ENCODE peak calls at places on chromosome 12, in ten cellular contexts. One of them, this sample, is unnamed.

GRCh38 chr12:55972045-55972843 is 1.6 kb upstream of the RAB5B start:
- DNase-seq in adrenal gland: peak
- DNase-seq in sigmoid colon: peak
- DNase-seq in prostate gland: no peak
- DNase-seq in fibroblast of lung: peak
- DNase-seq in cardiac muscle cell: peak
- DNase-seq in NB4: no peak
- DNase-seq in heart right ventricle: no peak
- DNase-seq in uterus: no peak
- DNase-seq in lower lobe of right lung: no peak
- DNase-seq in this sample: peak

GRCh38 chr12:119940881-119941280 is 48.2 kb upstream of the BICDL1 start:
- DNase-seq in adrenal gland: no peak
- DNase-seq in sigmoid colon: no peak
- DNase-seq in prostate gland: no peak
- DNase-seq in fibroblast of lung: peak
- DNase-seq in cardiac muscle cell: peak
- DNase-seq in NB4: no peak
- DNase-seq in heart right ventricle: no peak
- DNase-seq in uterus: no peak
- DNase-seq in lower lobe of right lung: no peak
- DNase-seq in this sample: peak

GRCh38 chr12:82121545-82121944 is 236.6 kb downstream of the CCDC59 start:
- DNase-seq in adrenal gland: no peak
- DNase-seq in sigmoid colon: no peak
- DNase-seq in prostate gland: no peak
- DNase-seq in fibroblast of lung: no peak
- DNase-seq in cardiac muscle cell: no peak
- DNase-seq in NB4: no peak
- DNase-seq in heart right ventricle: no peak
- DNase-seq in uterus: no peak
- DNase-seq in lower lobe of right lung: no peak
- DNase-seq in this sample: no peak

GRCh38 chr12:18998343-18999270 is 130.9 kb upstream of the PLEKHA5 start:
- DNase-seq in adrenal gland: no peak
- DNase-seq in sigmoid colon: no peak
- DNase-seq in prostate gland: no peak
- DNase-seq in fibroblast of lung: peak
- DNase-seq in cardiac muscle cell: peak
- DNase-seq in NB4: no peak
- DNase-seq in heart right ventricle: no peak
- DNase-seq in uterus: no peak
- DNase-seq in lower lobe of right lung: no peak
- DNase-seq in this sample: peak

GRCh38 chr12:18752280-18752920 is 14.5 kb downstream of the CAPZA3 start:
- DNase-seq in adrenal gland: peak
- DNase-seq in sigmoid colon: no peak
- DNase-seq in prostate gland: no peak
- DNase-seq in fibroblast of lung: peak
- DNase-seq in cardiac muscle cell: peak
- DNase-seq in NB4: no peak
- DNase-seq in heart right ventricle: peak
- DNase-seq in uterus: peak
- DNase-seq in lower lobe of right lung: no peak
- DNase-seq in this sample: peak

GRCh38 chr12:93039062-93039461 is 110.0 kb upstream of the EEA1 start:
- DNase-seq in adrenal gland: no peak
- DNase-seq in sigmoid colon: no peak
- DNase-seq in prostate gland: no peak
- DNase-seq in fibroblast of lung: no peak
- DNase-seq in cardiac muscle cell: peak
- DNase-seq in NB4: peak
- DNase-seq in heart right ventricle: no peak
- DNase-seq in uterus: no peak
- DNase-seq in lower lobe of right lung: no peak
- DNase-seq in this sample: peak

GRCh38 chr12:64682572-64683277 is 72.4 kb downstream of the RASSF3 start:
- DNase-seq in adrenal gland: peak
- DNase-seq in sigmoid colon: peak
- DNase-seq in prostate gland: no peak
- DNase-seq in fibroblast of lung: peak
- DNase-seq in cardiac muscle cell: peak
- DNase-seq in NB4: peak
- DNase-seq in heart right ventricle: no peak
- DNase-seq in uterus: peak
- DNase-seq in lower lobe of right lung: no peak
- DNase-seq in this sample: peak

GRCh38 chr12:92144045-92144630 is 1.5 kb downstream of the BTG1 start:
- DNase-seq in adrenal gland: peak
- DNase-seq in sigmoid colon: peak
- DNase-seq in prostate gland: peak
- DNase-seq in fibroblast of lung: peak
- DNase-seq in cardiac muscle cell: peak
- DNase-seq in NB4: peak
- DNase-seq in heart right ventricle: peak
- DNase-seq in uterus: peak
- DNase-seq in lower lobe of right lung: peak
- DNase-seq in this sample: peak

GRCh38 chr12:6963741-6964446 is 6.6 kb downstream of the PHB2 start:
- DNase-seq in adrenal gland: no peak
- DNase-seq in sigmoid colon: peak
- DNase-seq in prostate gland: no peak
- DNase-seq in fibroblast of lung: no peak
- DNase-seq in cardiac muscle cell: no peak
- DNase-seq in NB4: no peak
- DNase-seq in heart right ventricle: no peak
- DNase-seq in uterus: no peak
- DNase-seq in lower lobe of right lung: no peak
- DNase-seq in this sample: no peak

GRCh38 chr12:12121022-12121421 is 50.3 kb downstream of the BCL2L14 start:
- DNase-seq in adrenal gland: no peak
- DNase-seq in sigmoid colon: no peak
- DNase-seq in prostate gland: no peak
- DNase-seq in fibroblast of lung: no peak
- DNase-seq in cardiac muscle cell: no peak
- DNase-seq in NB4: no peak
- DNase-seq in heart right ventricle: no peak
- DNase-seq in uterus: no peak
- DNase-seq in lower lobe of right lung: no peak
- DNase-seq in this sample: no peak

GRCh38 chr12:101946233-101946611 is 68.8 kb downstream of the DRAM1 start:
- DNase-seq in adrenal gland: no peak
- DNase-seq in sigmoid colon: no peak
- DNase-seq in prostate gland: no peak
- DNase-seq in fibroblast of lung: no peak
- DNase-seq in cardiac muscle cell: no peak
- DNase-seq in NB4: no peak
- DNase-seq in heart right ventricle: no peak
- DNase-seq in uterus: no peak
- DNase-seq in lower lobe of right lung: no peak
- DNase-seq in this sample: no peak

GRCh38 chr12:12327802-12328201 is 22.2 kb downstream of the MANSC1 start:
- DNase-seq in adrenal gland: peak
- DNase-seq in sigmoid colon: no peak
- DNase-seq in prostate gland: peak
- DNase-seq in fibroblast of lung: peak
- DNase-seq in cardiac muscle cell: peak
- DNase-seq in NB4: peak
- DNase-seq in heart right ventricle: no peak
- DNase-seq in uterus: no peak
- DNase-seq in lower lobe of right lung: no peak
- DNase-seq in this sample: peak

GRCh38 chr12:104733717-104734175 is 224.3 kb downstream of the SLC41A2 start:
- DNase-seq in adrenal gland: peak
- DNase-seq in sigmoid colon: no peak
- DNase-seq in prostate gland: peak
- DNase-seq in fibroblast of lung: no peak
- DNase-seq in cardiac muscle cell: peak
- DNase-seq in NB4: peak
- DNase-seq in heart right ventricle: no peak
- DNase-seq in uterus: no peak
- DNase-seq in lower lobe of right lung: peak
- DNase-seq in this sample: no peak
- TF ChIP-seq CTCF in adrenal gland: no peak
- TF ChIP-seq CTCF in sigmoid colon: no peak
- TF ChIP-seq CTCF in prostate gland: no peak
- TF ChIP-seq CTCF in fibroblast of lung: no peak
- TF ChIP-seq CTCF in cardiac muscle cell: peak
- TF ChIP-seq CTCF in NB4: peak
- TF ChIP-seq CTCF in heart right ventricle: peak
- TF ChIP-seq CTCF in uterus: no peak
- TF ChIP-seq CTCF in lower lobe of right lung: peak
- TF ChIP-seq CTCF in this sample: peak

GRCh38 chr12:24945822-24946221 is 3.1 kb downstream of the BCAT1 start:
- DNase-seq in adrenal gland: no peak
- DNase-seq in sigmoid colon: no peak
- DNase-seq in prostate gland: no peak
- DNase-seq in fibroblast of lung: no peak
- DNase-seq in cardiac muscle cell: no peak
- DNase-seq in NB4: peak
- DNase-seq in heart right ventricle: no peak
- DNase-seq in uterus: no peak
- DNase-seq in lower lobe of right lung: no peak
- DNase-seq in this sample: no peak

GRCh38 chr12:24948452-24948815 is 467 bp downstream of the BCAT1 start:
- DNase-seq in adrenal gland: no peak
- DNase-seq in sigmoid colon: no peak
- DNase-seq in prostate gland: no peak
- DNase-seq in fibroblast of lung: peak
- DNase-seq in cardiac muscle cell: peak
- DNase-seq in NB4: peak
- DNase-seq in heart right ventricle: no peak
- DNase-seq in uterus: no peak
- DNase-seq in lower lobe of right lung: no peak
- DNase-seq in this sample: peak

GRCh38 chr12:24948816-24949722 is at the start of gene BCAT1:
- DNase-seq in adrenal gland: peak
- DNase-seq in sigmoid colon: peak
- DNase-seq in prostate gland: peak
- DNase-seq in fibroblast of lung: peak
- DNase-seq in cardiac muscle cell: peak
- DNase-seq in NB4: peak
- DNase-seq in heart right ventricle: peak
- DNase-seq in uterus: peak
- DNase-seq in lower lobe of right lung: peak
- DNase-seq in this sample: peak

GRCh38 chr12:24950231-24950834 is 1.4 kb upstream of the BCAT1 start:
- DNase-seq in adrenal gland: peak
- DNase-seq in sigmoid colon: no peak
- DNase-seq in prostate gland: no peak
- DNase-seq in fibroblast of lung: no peak
- DNase-seq in cardiac muscle cell: no peak
- DNase-seq in NB4: no peak
- DNase-seq in heart right ventricle: no peak
- DNase-seq in uterus: no peak
- DNase-seq in lower lobe of right lung: no peak
- DNase-seq in this sample: no peak

DNA sequence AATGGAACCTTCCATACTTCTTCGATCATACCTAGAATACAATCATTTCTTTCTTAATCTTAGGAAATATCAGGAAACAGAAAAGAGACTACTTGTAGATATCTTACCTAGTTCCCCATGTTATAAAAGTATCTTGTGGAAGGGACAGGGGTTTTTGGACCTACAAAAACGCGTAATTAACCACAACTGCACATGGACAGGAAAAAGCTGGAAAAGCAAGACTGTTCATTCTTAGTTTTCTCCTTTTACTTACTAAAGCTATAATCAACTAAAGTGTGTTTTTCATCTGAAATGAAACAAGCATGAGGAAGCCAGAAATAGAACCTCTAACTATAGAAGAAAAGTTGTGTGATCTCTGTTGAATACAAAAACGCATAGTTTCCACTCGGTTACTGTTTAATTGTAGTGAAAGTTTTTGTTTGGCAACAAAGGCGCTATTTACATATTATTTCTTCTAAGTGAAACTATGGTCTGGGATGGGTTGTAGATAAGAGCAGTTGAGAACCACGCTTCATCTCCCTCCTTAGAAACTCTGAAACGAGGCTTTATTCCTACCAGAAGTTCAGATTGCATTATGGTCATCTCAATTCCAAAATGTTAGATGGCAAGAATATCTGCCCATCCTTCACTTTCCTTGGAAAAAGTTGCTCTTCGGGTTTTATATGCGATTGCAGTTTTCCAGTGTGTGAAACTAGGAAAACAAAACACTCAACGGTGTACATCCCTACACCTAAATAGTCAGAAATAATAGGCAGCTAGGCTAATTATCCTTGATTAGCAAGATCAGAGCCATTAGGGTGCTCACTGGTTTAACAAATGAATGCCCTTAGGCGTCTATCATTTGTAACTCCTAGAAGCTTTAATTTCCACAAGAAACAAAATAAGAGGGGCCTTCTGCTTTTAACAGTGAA is 1.1 kb downstream of the BCAT1 start:
- DNase-seq in adrenal gland: no peak
- DNase-seq in sigmoid colon: no peak
- DNase-seq in prostate gland: no peak
- DNase-seq in fibroblast of lung: peak
- DNase-seq in cardiac muscle cell: peak
- DNase-seq in NB4: peak
- DNase-seq in heart right ventricle: no peak
- DNase-seq in uterus: no peak
- DNase-seq in lower lobe of right lung: no peak
- DNase-seq in this sample: peak
- H3K4me3 ChIP-seq in adrenal gland: no peak
- H3K4me3 ChIP-seq in sigmoid colon: peak
- H3K4me3 ChIP-seq in prostate gland: peak
- H3K4me3 ChIP-seq in fibroblast of lung: peak
- H3K4me3 ChIP-seq in cardiac muscle cell: peak
- H3K4me3 ChIP-seq in NB4: peak
- H3K4me3 ChIP-seq in heart right ventricle: peak
- H3K4me3 ChIP-seq in uterus: peak
- H3K4me3 ChIP-seq in lower lobe of right lung: peak
- H3K4me3 ChIP-seq in this sample: peak

GRCh38 chr12:61029516-61029915 is 1230.7 kb upstream of the USP15 start:
- DNase-seq in adrenal gland: no peak
- DNase-seq in sigmoid colon: no peak
- DNase-seq in prostate gland: no peak
- DNase-seq in fibroblast of lung: no peak
- DNase-seq in cardiac muscle cell: no peak
- DNase-seq in NB4: no peak
- DNase-seq in heart right ventricle: no peak
- DNase-seq in uterus: no peak
- DNase-seq in lower lobe of right lung: no peak
- DNase-seq in this sample: no peak
- TF ChIP-seq CTCF in adrenal gland: no peak
- TF ChIP-seq CTCF in sigmoid colon: no peak
- TF ChIP-seq CTCF in prostate gland: no peak
- TF ChIP-seq CTCF in fibroblast of lung: no peak
- TF ChIP-seq CTCF in cardiac muscle cell: no peak
- TF ChIP-seq CTCF in NB4: no peak
- TF ChIP-seq CTCF in heart right ventricle: no peak
- TF ChIP-seq CTCF in uterus: no peak
- TF ChIP-seq CTCF in lower lobe of right lung: no peak
- TF ChIP-seq CTCF in this sample: no peak

DNA sequence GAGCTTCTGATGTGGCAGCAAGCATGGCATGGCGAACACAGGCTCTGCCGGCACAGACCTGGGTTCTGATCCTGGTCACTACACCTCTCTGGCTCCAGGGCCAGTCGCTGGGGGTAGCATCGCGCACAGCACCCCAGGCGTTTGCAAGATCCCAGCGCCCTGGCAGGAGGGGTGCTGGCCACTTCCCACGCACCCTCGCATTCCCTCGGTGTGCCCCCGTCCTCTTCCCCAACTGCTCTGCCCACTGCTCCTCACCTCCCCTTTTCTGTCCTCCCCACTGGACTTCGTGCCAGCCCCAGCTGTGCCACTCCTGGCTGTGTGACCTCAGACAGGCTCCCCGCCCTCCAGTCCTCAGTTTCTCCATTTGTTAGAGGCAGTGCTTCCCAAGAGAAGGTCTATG is 2.8 kb downstream of the CDK2AP1 start:
- DNase-seq in adrenal gland: no peak
- DNase-seq in sigmoid colon: no peak
- DNase-seq in prostate gland: no peak
- DNase-seq in fibroblast of lung: no peak
- DNase-seq in cardiac muscle cell: no peak
- DNase-seq in NB4: no peak
- DNase-seq in heart right ventricle: no peak
- DNase-seq in uterus: no peak
- DNase-seq in lower lobe of right lung: no peak
- DNase-seq in this sample: no peak
- H3K4me3 ChIP-seq in adrenal gland: no peak
- H3K4me3 ChIP-seq in sigmoid colon: no peak
- H3K4me3 ChIP-seq in prostate gland: no peak
- H3K4me3 ChIP-seq in fibroblast of lung: no peak
- H3K4me3 ChIP-seq in cardiac muscle cell: no peak
- H3K4me3 ChIP-seq in NB4: no peak
- H3K4me3 ChIP-seq in heart right ventricle: peak
- H3K4me3 ChIP-seq in uterus: no peak
- H3K4me3 ChIP-seq in lower lobe of right lung: peak
- H3K4me3 ChIP-seq in this sample: peak